ENCODE peak calls at places on chromosomes 13 and 19, in seven cellular contexts. One of them, this sample, is unnamed.

GRCh38 chr13:80262051-80262695 is 78.8 kb downstream of the SPRY2 start:
- DNase-seq in fibroblast of the conjunctiva: no peak
- DNase-seq in left lung: no peak
- DNase-seq in SW 1271: no peak
- DNase-seq in stimulated activated CD8-positive, alpha-beta memory T cell treated with anti-CD3 and anti-CD28 coated beads, Interleukin-15, amount 100 ng/mL, for 4 hours: no peak
- DNase-seq in posterior cingulate gyrus: no peak
- DNase-seq in SK-N-DZ: no peak
- DNase-seq in this sample: no peak

GRCh38 chr19:3697094-3697493 is 3.2 kb downstream of the PIP5K1C start:
- DNase-seq in stimulated activated CD8-positive, alpha-beta memory T cell treated with anti-CD3 and anti-CD28 coated beads, Interleukin-15, amount 100 ng/mL, for 4 hours: no peak
- DNase-seq in SK-N-DZ: no peak
- DNase-seq in left lung: no peak
- DNase-seq in SW 1271: no peak
- DNase-seq in posterior cingulate gyrus: no peak
- DNase-seq in fibroblast of the conjunctiva: no peak
- DNase-seq in this sample: no peak

GRCh38 chr13:26502826-26503225 is 54.7 kb upstream of the WASF3 start:
- DNase-seq in SK-N-DZ: peak; percentile 46
- DNase-seq in fibroblast of the conjunctiva: peak; percentile 35
- DNase-seq in stimulated activated CD8-positive, alpha-beta memory T cell treated with anti-CD3 and anti-CD28 coated beads, Interleukin-15, amount 100 ng/mL, for 4 hours: no peak
- DNase-seq in SW 1271: no peak
- DNase-seq in posterior cingulate gyrus: no peak
- DNase-seq in left lung: no peak
- DNase-seq in this sample: peak; percentile 12

GRCh38 chr19:703651-704446 is 4.9 kb upstream of the PALM start:
- DNase-seq in stimulated activated CD8-positive, alpha-beta memory T cell treated with anti-CD3 and anti-CD28 coated beads, Interleukin-15, amount 100 ng/mL, for 4 hours: peak; percentile 36
- DNase-seq in left lung: peak; percentile 95
- DNase-seq in fibroblast of the conjunctiva: no peak
- DNase-seq in posterior cingulate gyrus: no peak
- DNase-seq in SK-N-DZ: peak; percentile 62
- DNase-seq in SW 1271: no peak
- DNase-seq in this sample: peak; percentile 73

GRCh38 chr19:8403098-8403819 is 9.8 kb upstream of the MARCHF2 start:
- DNase-seq in stimulated activated CD8-positive, alpha-beta memory T cell treated with anti-CD3 and anti-CD28 coated beads, Interleukin-15, amount 100 ng/mL, for 4 hours: no peak
- DNase-seq in fibroblast of the conjunctiva: no peak
- DNase-seq in left lung: no peak
- DNase-seq in posterior cingulate gyrus: no peak
- DNase-seq in SW 1271: no peak
- DNase-seq in SK-N-DZ: no peak
- DNase-seq in this sample: no peak

GRCh38 chr19:51607077-51607476 is 23.1 kb downstream of the SIGLEC5 start:
- DNase-seq in SK-N-DZ: no peak
- DNase-seq in SW 1271: no peak
- DNase-seq in posterior cingulate gyrus: no peak
- DNase-seq in fibroblast of the conjunctiva: no peak
- DNase-seq in stimulated activated CD8-positive, alpha-beta memory T cell treated with anti-CD3 and anti-CD28 coated beads, Interleukin-15, amount 100 ng/mL, for 4 hours: no peak
- DNase-seq in left lung: no peak
- DNase-seq in this sample: no peak

GRCh38 chr19:56252699-56253422 is 19.7 kb upstream of the EDDM13 start:
- DNase-seq in fibroblast of the conjunctiva: peak; percentile 62
- DNase-seq in SK-N-DZ: peak; percentile 23
- DNase-seq in stimulated activated CD8-positive, alpha-beta memory T cell treated with anti-CD3 and anti-CD28 coated beads, Interleukin-15, amount 100 ng/mL, for 4 hours: peak; percentile 22
- DNase-seq in left lung: peak; percentile 94
- DNase-seq in posterior cingulate gyrus: peak; percentile 13
- DNase-seq in SW 1271: peak; percentile 10
- DNase-seq in this sample: peak; percentile 30

GRCh38 chr13:71977028-71977427 is 110.0 kb upstream of the DACH1 start:
- DNase-seq in SW 1271: no peak
- DNase-seq in SK-N-DZ: no peak
- DNase-seq in stimulated activated CD8-positive, alpha-beta memory T cell treated with anti-CD3 and anti-CD28 coated beads, Interleukin-15, amount 100 ng/mL, for 4 hours: no peak
- DNase-seq in left lung: no peak
- DNase-seq in fibroblast of the conjunctiva: no peak
- DNase-seq in posterior cingulate gyrus: no peak
- DNase-seq in this sample: no peak

GRCh38 chr19:46813570-46814358 is 25.4 kb upstream of the SLC1A5 start:
- DNase-seq in stimulated activated CD8-positive, alpha-beta memory T cell treated with anti-CD3 and anti-CD28 coated beads, Interleukin-15, amount 100 ng/mL, for 4 hours: no peak
- DNase-seq in posterior cingulate gyrus: no peak
- DNase-seq in left lung: peak; percentile 84
- DNase-seq in fibroblast of the conjunctiva: peak; percentile 46
- DNase-seq in SW 1271: no peak
- DNase-seq in SK-N-DZ: no peak
- DNase-seq in this sample: no peak

GRCh38 chr19:2476451-2477140 is 669 bp downstream of the GADD45B start:
- DNase-seq in fibroblast of the conjunctiva: no peak
- DNase-seq in stimulated activated CD8-positive, alpha-beta memory T cell treated with anti-CD3 and anti-CD28 coated beads, Interleukin-15, amount 100 ng/mL, for 4 hours: peak; percentile 62
- DNase-seq in left lung: peak; percentile 88
- DNase-seq in posterior cingulate gyrus: no peak
- DNase-seq in SK-N-DZ: no peak
- DNase-seq in SW 1271: peak; percentile 53
- DNase-seq in this sample: peak; percentile 77